ENCODE peak calls at places on chromosomes 3 and 15, in nine cellular contexts. One of them, this sample, is unnamed.

GRCh38 chr3:25462495-25462894 is 34.4 kb downstream of the RARB start:
- DNase-seq in endothelial cell of umbilical vein: no peak
- DNase-seq in SK-N-SH: no peak
- DNase-seq in spleen: no peak
- DNase-seq in suprapubic skin: no peak
- DNase-seq in H1: no peak
- DNase-seq in prostate gland: no peak
- DNase-seq in GM23338: no peak
- DNase-seq in vagina: no peak
- DNase-seq in this sample: no peak

GRCh38 chr3:30248423-30248822 is 358.0 kb upstream of the TGFBR2 start:
- DNase-seq in suprapubic skin: no peak
- DNase-seq in prostate gland: no peak
- DNase-seq in spleen: no peak
- DNase-seq in GM23338: no peak
- DNase-seq in endothelial cell of umbilical vein: no peak
- DNase-seq in H1: no peak
- DNase-seq in vagina: no peak
- DNase-seq in SK-N-SH: no peak
- DNase-seq in this sample: no peak

GRCh38 chr3:139427283-139428060 is 38.0 kb upstream of the COPB2 start:
- DNase-seq in endothelial cell of umbilical vein: peak
- DNase-seq in vagina: no peak
- DNase-seq in spleen: no peak
- DNase-seq in SK-N-SH: peak
- DNase-seq in prostate gland: peak
- DNase-seq in H1: no peak
- DNase-seq in GM23338: peak
- DNase-seq in suprapubic skin: no peak
- DNase-seq in this sample: peak

GRCh38 chr3:62567097-62568021 is 194.0 kb upstream of the FEZF2 start:
- DNase-seq in SK-N-SH: no peak
- DNase-seq in spleen: no peak
- DNase-seq in prostate gland: no peak
- DNase-seq in suprapubic skin: no peak
- DNase-seq in endothelial cell of umbilical vein: peak
- DNase-seq in H1: no peak
- DNase-seq in GM23338: no peak
- DNase-seq in vagina: no peak
- DNase-seq in this sample: no peak

GRCh38 chr3:123165163-123165562 is 36.6 kb upstream of the SEC22A start:
- DNase-seq in GM23338: no peak
- DNase-seq in SK-N-SH: no peak
- DNase-seq in prostate gland: no peak
- DNase-seq in vagina: no peak
- DNase-seq in suprapubic skin: no peak
- DNase-seq in H1: no peak
- DNase-seq in endothelial cell of umbilical vein: no peak
- DNase-seq in spleen: no peak
- DNase-seq in this sample: no peak

GRCh38 chr3:193053031-193053430 is 135.4 kb upstream of the MB21D2 start:
- DNase-seq in GM23338: no peak
- DNase-seq in prostate gland: no peak
- DNase-seq in endothelial cell of umbilical vein: no peak
- DNase-seq in suprapubic skin: no peak
- DNase-seq in vagina: no peak
- DNase-seq in SK-N-SH: no peak
- DNase-seq in H1: no peak
- DNase-seq in spleen: no peak
- DNase-seq in this sample: no peak

GRCh38 chr3:114660124-114660523 is 366.3 kb downstream of the TIGIT start:
- DNase-seq in vagina: no peak
- DNase-seq in suprapubic skin: no peak
- DNase-seq in spleen: no peak
- DNase-seq in GM23338: no peak
- DNase-seq in SK-N-SH: no peak
- DNase-seq in prostate gland: no peak
- DNase-seq in H1: no peak
- DNase-seq in endothelial cell of umbilical vein: peak
- DNase-seq in this sample: no peak

GRCh38 chr3:167716920-167717319 is 17.8 kb downstream of the PDCD10 start:
- DNase-seq in spleen: no peak
- DNase-seq in vagina: no peak
- DNase-seq in H1: no peak
- DNase-seq in suprapubic skin: no peak
- DNase-seq in GM23338: no peak
- DNase-seq in prostate gland: no peak
- DNase-seq in SK-N-SH: no peak
- DNase-seq in endothelial cell of umbilical vein: no peak
- DNase-seq in this sample: no peak

GRCh38 chr3:52248816-52249547 is 3.4 kb downstream of the PPM1M start:
- DNase-seq in endothelial cell of umbilical vein: peak
- DNase-seq in spleen: peak
- DNase-seq in suprapubic skin: peak
- DNase-seq in prostate gland: no peak
- DNase-seq in GM23338: no peak
- DNase-seq in H1: no peak
- DNase-seq in SK-N-SH: no peak
- DNase-seq in vagina: no peak
- DNase-seq in this sample: no peak

GRCh38 chr3:133408961-133409360 is 9.1 kb downstream of the BFSP2 start:
- DNase-seq in GM23338: no peak
- DNase-seq in suprapubic skin: no peak
- DNase-seq in spleen: no peak
- DNase-seq in endothelial cell of umbilical vein: no peak
- DNase-seq in SK-N-SH: no peak
- DNase-seq in vagina: no peak
- DNase-seq in H1: no peak
- DNase-seq in prostate gland: no peak
- DNase-seq in this sample: no peak

GRCh38 chr3:132549890-132550578 is 47.0 kb upstream of the ACKR4 start:
- DNase-seq in spleen: no peak
- DNase-seq in SK-N-SH: no peak
- DNase-seq in H1: no peak
- DNase-seq in GM23338: no peak
- DNase-seq in prostate gland: no peak
- DNase-seq in vagina: no peak
- DNase-seq in endothelial cell of umbilical vein: peak
- DNase-seq in suprapubic skin: no peak
- DNase-seq in this sample: peak

GRCh38 chr3:138921316-138922292 is 25.3 kb downstream of the FOXL2 start:
- DNase-seq in SK-N-SH: no peak
- DNase-seq in endothelial cell of umbilical vein: no peak
- DNase-seq in prostate gland: no peak
- DNase-seq in GM23338: no peak
- DNase-seq in H1: no peak
- DNase-seq in suprapubic skin: no peak
- DNase-seq in spleen: no peak
- DNase-seq in vagina: no peak
- DNase-seq in this sample: no peak

GRCh38 chr3:34109846-34110245 is 311.4 kb downstream of the PDCD6IP start:
- DNase-seq in SK-N-SH: no peak
- DNase-seq in suprapubic skin: no peak
- DNase-seq in H1: no peak
- DNase-seq in GM23338: no peak
- DNase-seq in endothelial cell of umbilical vein: no peak
- DNase-seq in spleen: no peak
- DNase-seq in vagina: no peak
- DNase-seq in prostate gland: no peak
- DNase-seq in this sample: no peak

GRCh38 chr3:108388136-108389132 is 92.1 kb downstream of the HHLA2 start:
- DNase-seq in GM23338: no peak
- DNase-seq in endothelial cell of umbilical vein: no peak
- DNase-seq in spleen: no peak
- DNase-seq in prostate gland: no peak
- DNase-seq in H1: no peak
- DNase-seq in suprapubic skin: no peak
- DNase-seq in SK-N-SH: no peak
- DNase-seq in vagina: no peak
- DNase-seq in this sample: no peak

GRCh38 chr3:124773351-124774304 is 43.4 kb downstream of the UMPS start:
- DNase-seq in endothelial cell of umbilical vein: no peak
- DNase-seq in suprapubic skin: no peak
- DNase-seq in SK-N-SH: no peak
- DNase-seq in prostate gland: no peak
- DNase-seq in spleen: peak
- DNase-seq in GM23338: no peak
- DNase-seq in vagina: no peak
- DNase-seq in H1: no peak
- DNase-seq in this sample: no peak

GRCh38 chr15:91193059-91193715 is 93.1 kb downstream of the SV2B start:
- DNase-seq in suprapubic skin: no peak
- DNase-seq in prostate gland: no peak
- DNase-seq in H1: no peak
- DNase-seq in endothelial cell of umbilical vein: no peak
- DNase-seq in vagina: no peak
- DNase-seq in GM23338: no peak
- DNase-seq in spleen: no peak
- DNase-seq in SK-N-SH: no peak
- DNase-seq in this sample: no peak

GRCh38 chr3:152656207-152657001 is 178.5 kb upstream of the P2RY1 start:
- DNase-seq in endothelial cell of umbilical vein: peak
- DNase-seq in H1: no peak
- DNase-seq in suprapubic skin: no peak
- DNase-seq in GM23338: peak
- DNase-seq in SK-N-SH: peak
- DNase-seq in spleen: no peak
- DNase-seq in vagina: no peak
- DNase-seq in prostate gland: no peak
- DNase-seq in this sample: no peak

GRCh38 chr3:140251678-140252077 is 316.7 kb downstream of the CLSTN2 start:
- DNase-seq in spleen: no peak
- DNase-seq in endothelial cell of umbilical vein: no peak
- DNase-seq in suprapubic skin: no peak
- DNase-seq in GM23338: peak
- DNase-seq in prostate gland: no peak
- DNase-seq in SK-N-SH: no peak
- DNase-seq in vagina: no peak
- DNase-seq in H1: no peak
- DNase-seq in this sample: no peak

GRCh38 chr3:18127864-18128185 is 297.3 kb downstream of the SATB1 start:
- DNase-seq in H1: no peak
- DNase-seq in vagina: no peak
- DNase-seq in suprapubic skin: no peak
- DNase-seq in endothelial cell of umbilical vein: no peak
- DNase-seq in prostate gland: no peak
- DNase-seq in spleen: no peak
- DNase-seq in GM23338: no peak
- DNase-seq in SK-N-SH: no peak
- DNase-seq in this sample: no peak

GRCh38 chr3:104879919-104880318 is 486.8 kb upstream of the ALCAM start:
- DNase-seq in prostate gland: no peak
- DNase-seq in SK-N-SH: no peak
- DNase-seq in GM23338: no peak
- DNase-seq in suprapubic skin: no peak
- DNase-seq in vagina: no peak
- DNase-seq in endothelial cell of umbilical vein: peak
- DNase-seq in H1: no peak
- DNase-seq in spleen: no peak
- DNase-seq in this sample: no peak

GRCh38 chr3:109346770-109347295 is 9.5 kb upstream of the DPPA4 start:
- DNase-seq in endothelial cell of umbilical vein: no peak
- DNase-seq in prostate gland: no peak
- DNase-seq in GM23338: no peak
- DNase-seq in suprapubic skin: no peak
- DNase-seq in spleen: no peak
- DNase-seq in vagina: no peak
- DNase-seq in SK-N-SH: no peak
- DNase-seq in H1: no peak
- DNase-seq in this sample: no peak

GRCh38 chr15:47300035-47300434 is 417.3 kb upstream of the SEMA6D start:
- DNase-seq in GM23338: no peak
- DNase-seq in prostate gland: no peak
- DNase-seq in suprapubic skin: no peak
- DNase-seq in endothelial cell of umbilical vein: no peak
- DNase-seq in spleen: no peak
- DNase-seq in H1: no peak
- DNase-seq in SK-N-SH: no peak
- DNase-seq in vagina: no peak
- DNase-seq in this sample: no peak

GRCh38 chr15:88375234-88375926 is 91.8 kb downstream of the MRPL46 start:
- DNase-seq in GM23338: peak
- DNase-seq in SK-N-SH: no peak
- DNase-seq in spleen: no peak
- DNase-seq in endothelial cell of umbilical vein: no peak
- DNase-seq in vagina: no peak
- DNase-seq in suprapubic skin: no peak
- DNase-seq in H1: no peak
- DNase-seq in prostate gland: no peak
- DNase-seq in this sample: no peak

GRCh38 chr3:48596676-48597407 is 1.7 kb upstream of the COL7A1 start:
- DNase-seq in SK-N-SH: no peak
- DNase-seq in prostate gland: no peak
- DNase-seq in suprapubic skin: no peak
- DNase-seq in GM23338: no peak
- DNase-seq in spleen: no peak
- DNase-seq in endothelial cell of umbilical vein: no peak
- DNase-seq in vagina: no peak
- DNase-seq in H1: no peak
- DNase-seq in this sample: no peak
- TF ChIP-seq POLR2AphosphoS5 in SK-N-SH: no peak
- TF ChIP-seq POLR2AphosphoS5 in prostate gland: no peak
- TF ChIP-seq POLR2AphosphoS5 in suprapubic skin: no peak
- TF ChIP-seq POLR2AphosphoS5 in GM23338: no peak
- TF ChIP-seq POLR2AphosphoS5 in spleen: no peak
- TF ChIP-seq POLR2AphosphoS5 in endothelial cell of umbilical vein: no peak
- TF ChIP-seq POLR2AphosphoS5 in vagina: no peak
- TF ChIP-seq POLR2AphosphoS5 in H1: no peak
- TF ChIP-seq POLR2AphosphoS5 in this sample: no peak

GRCh38 chr3:42120866-42121265 is 29.7 kb downstream of the TRAK1 start:
- DNase-seq in prostate gland: peak
- DNase-seq in vagina: peak
- DNase-seq in endothelial cell of umbilical vein: peak
- DNase-seq in spleen: no peak
- DNase-seq in GM23338: peak
- DNase-seq in H1: no peak
- DNase-seq in suprapubic skin: peak
- DNase-seq in SK-N-SH: no peak
- DNase-seq in this sample: no peak
- TF ChIP-seq POLR2AphosphoS5 in prostate gland: peak
- TF ChIP-seq POLR2AphosphoS5 in vagina: no peak
- TF ChIP-seq POLR2AphosphoS5 in endothelial cell of umbilical vein: no peak
- TF ChIP-seq POLR2AphosphoS5 in spleen: no peak
- TF ChIP-seq POLR2AphosphoS5 in GM23338: no peak
- TF ChIP-seq POLR2AphosphoS5 in H1: no peak
- TF ChIP-seq POLR2AphosphoS5 in suprapubic skin: no peak
- TF ChIP-seq POLR2AphosphoS5 in SK-N-SH: no peak
- TF ChIP-seq POLR2AphosphoS5 in this sample: no peak

GRCh38 chr15:39432935-39433334 is 147.9 kb upstream of the THBS1 start:
- DNase-seq in H1: no peak
- DNase-seq in SK-N-SH: no peak
- DNase-seq in GM23338: no peak
- DNase-seq in suprapubic skin: no peak
- DNase-seq in endothelial cell of umbilical vein: no peak
- DNase-seq in vagina: no peak
- DNase-seq in spleen: no peak
- DNase-seq in prostate gland: no peak
- DNase-seq in this sample: no peak
- TF ChIP-seq POLR2AphosphoS5 in H1: no peak
- TF ChIP-seq POLR2AphosphoS5 in SK-N-SH: no peak
- TF ChIP-seq POLR2AphosphoS5 in GM23338: no peak
- TF ChIP-seq POLR2AphosphoS5 in suprapubic skin: no peak
- TF ChIP-seq POLR2AphosphoS5 in endothelial cell of umbilical vein: no peak
- TF ChIP-seq POLR2AphosphoS5 in vagina: no peak
- TF ChIP-seq POLR2AphosphoS5 in spleen: no peak
- TF ChIP-seq POLR2AphosphoS5 in prostate gland: no peak
- TF ChIP-seq POLR2AphosphoS5 in this sample: no peak

GRCh38 chr3:9768376-9768775 is 1.4 kb downstream of the CAMK1 start:
- DNase-seq in suprapubic skin: no peak
- DNase-seq in prostate gland: no peak
- DNase-seq in H1: no peak
- DNase-seq in spleen: no peak
- DNase-seq in endothelial cell of umbilical vein: no peak
- DNase-seq in SK-N-SH: no peak
- DNase-seq in vagina: no peak
- DNase-seq in GM23338: no peak
- DNase-seq in this sample: no peak
- TF ChIP-seq POLR2AphosphoS5 in suprapubic skin: no peak
- TF ChIP-seq POLR2AphosphoS5 in prostate gland: no peak
- TF ChIP-seq POLR2AphosphoS5 in H1: no peak
- TF ChIP-seq POLR2AphosphoS5 in spleen: no peak
- TF ChIP-seq POLR2AphosphoS5 in endothelial cell of umbilical vein: no peak
- TF ChIP-seq POLR2AphosphoS5 in SK-N-SH: no peak
- TF ChIP-seq POLR2AphosphoS5 in vagina: no peak
- TF ChIP-seq POLR2AphosphoS5 in GM23338: no peak
- TF ChIP-seq POLR2AphosphoS5 in this sample: no peak